ENCODE peak calls at places on chromosomes 11 and 22, in ten cellular contexts. Z is colonic mucosa, K is aorta, U is psoas muscle, R is neuronal stem cell, F is tibial artery, Q is heart right ventricle, X is fibroblast of lung, J is pancreas, T is ovary. A is an unnamed sample.
A peak's percentile ranks its signal among the peaks of the same experiment; 100 is the strongest.

GRCh38 chr11:113906038-113906437 is 1.4 kb downstream of the HTR3B start:
- DNase-seq in T (no peak), Z (peak; percentile 68), U (no peak), K (no peak), Q (no peak), J (no peak), X (peak; percentile 8), F (no peak), R (peak; percentile 24), A (no peak)

GRCh38 chr11:7544021-7544420 is 30.2 kb downstream of the PPFIBP2 start:
- DNase-seq in J (no peak), R (no peak), X (no peak), U (no peak), F (no peak), Z (no peak), K (no peak), T (no peak), Q (no peak), A (no peak)

GRCh38 chr11:26943636-26944035 is 50.3 kb upstream of the FIBIN start:
- DNase-seq in T (no peak), U (no peak), K (no peak), F (no peak), R (no peak), Z (no peak), X (no peak), Q (no peak), J (no peak), A (no peak)

GRCh38 chr22:38201718-38202436 is at the start of gene MAFF:
- DNase-seq in F (peak; percentile 98), Z (peak; percentile 98), U (peak; percentile 97), J (peak; percentile 99), X (peak; percentile 95), K (peak; percentile 98), Q (peak; percentile 95), T (peak; percentile 98), R (peak; percentile 95), A (peak; percentile 77)

GRCh38 chr11:128929468-128929867 is 13.2 kb downstream of the TP53AIP1 start:
- DNase-seq in U (no peak), J (no peak), K (peak; percentile 29), T (no peak), Z (no peak), X (no peak), Q (no peak), F (peak; percentile 33), R (no peak), A (no peak)

GRCh38 chr11:45471002-45471665 is 185.0 kb upstream of the SYT13 start:
- DNase-seq in Q (no peak), F (no peak), T (no peak), J (no peak), U (no peak), K (no peak), X (no peak), Z (no peak), R (no peak), A (no peak)

GRCh38 chr22:37951305-37951704 is 2.1 kb downstream of the C22orf23 start:
- DNase-seq in T (no peak), R (no peak), U (no peak), X (no peak), Q (no peak), F (no peak), Z (no peak), K (no peak), J (no peak), A (no peak)

GRCh38 chr22:39514373-39514973 is 5.9 kb upstream of the ATF4 start:
- DNase-seq in R (no peak), X (no peak), J (no peak), K (no peak), U (peak; percentile 64), Q (no peak), Z (peak; percentile 74), T (peak; percentile 55), F (no peak), A (no peak)

GRCh38 chr11:20397281-20397680 is 9.8 kb downstream of the PRMT3 start:
- DNase-seq in R (no peak), T (no peak), Q (no peak), Z (no peak), J (no peak), U (no peak), X (peak; percentile 48), K (no peak), F (no peak), A (no peak)

GRCh38 chr11:36078686-36079055 is 134.8 kb downstream of the LDLRAD3 start:
- DNase-seq in K (no peak), R (no peak), T (no peak), X (no peak), F (no peak), U (no peak), Z (no peak), Q (no peak), J (no peak), A (no peak)

DNA sequence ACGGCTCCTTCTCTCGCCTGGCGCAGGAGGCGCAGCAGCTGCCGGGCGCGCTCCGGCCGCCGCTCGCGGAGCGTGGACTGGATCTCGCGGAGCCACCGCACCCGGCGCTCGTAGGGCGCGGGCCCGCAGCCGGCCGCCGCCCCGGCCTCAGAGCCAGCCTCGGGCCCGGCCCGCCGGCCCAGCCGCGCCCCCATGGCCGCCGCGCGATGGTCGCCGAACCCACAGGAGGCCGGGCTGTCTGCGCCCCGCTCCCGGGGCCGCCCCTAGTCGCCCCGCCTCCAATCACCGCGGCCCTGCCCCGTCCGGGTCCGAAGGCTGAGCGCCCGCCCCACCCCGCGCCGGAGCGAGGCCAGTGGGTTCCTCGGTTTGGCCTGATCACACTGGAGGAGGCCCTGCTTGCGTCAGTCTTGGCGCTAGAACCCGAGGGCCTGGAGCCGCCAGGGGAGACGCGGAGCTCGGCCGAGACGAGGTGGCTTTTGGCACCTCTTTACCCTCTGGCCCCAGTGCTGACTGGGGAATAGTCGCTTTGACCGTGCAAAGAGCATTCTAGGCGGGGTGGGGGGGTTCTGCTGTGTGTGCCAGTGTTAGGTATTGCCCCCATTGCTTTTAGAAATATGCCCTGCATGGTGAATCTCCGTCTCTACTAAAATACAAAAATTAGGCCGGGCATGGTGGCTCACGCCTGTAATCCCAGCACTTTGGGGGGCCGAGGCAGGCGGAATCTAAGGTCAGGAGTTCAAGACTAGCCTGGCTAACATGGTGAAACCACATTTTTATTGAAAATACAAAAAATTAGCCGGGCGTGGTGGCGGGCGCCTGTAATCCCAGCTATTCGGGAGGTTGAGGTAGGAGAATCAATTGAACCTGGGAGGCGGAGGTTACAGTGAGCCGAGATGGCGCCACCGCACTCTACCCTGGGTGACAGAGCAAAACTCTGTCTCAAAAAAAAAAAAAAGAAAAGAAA is at the start of gene LRRC75B:
- DNase-seq in X (peak; percentile 84), R (peak; percentile 77), F (peak; percentile 95), K (peak; percentile 94), Q (peak; percentile 92), J (peak; percentile 93), T (peak; percentile 95), U (peak; percentile 91), Z (peak; percentile 96), A (peak; percentile 58)
- H3K27ac ChIP-seq in X (peak within 1 kb of the TSS; percentile 64), R (peak within 1 kb of the TSS; percentile 35), F (peak within 1 kb of the TSS; percentile 69), K (no peak within 1 kb of the TSS), Q (peak within 1 kb of the TSS; percentile 71), J (peak within 1 kb of the TSS; percentile 66), T (peak within 1 kb of the TSS; percentile 63), U (peak within 1 kb of the TSS; percentile 70), Z (peak within 1 kb of the TSS; percentile 61), A (no peak within 1 kb of the TSS)

DNA sequence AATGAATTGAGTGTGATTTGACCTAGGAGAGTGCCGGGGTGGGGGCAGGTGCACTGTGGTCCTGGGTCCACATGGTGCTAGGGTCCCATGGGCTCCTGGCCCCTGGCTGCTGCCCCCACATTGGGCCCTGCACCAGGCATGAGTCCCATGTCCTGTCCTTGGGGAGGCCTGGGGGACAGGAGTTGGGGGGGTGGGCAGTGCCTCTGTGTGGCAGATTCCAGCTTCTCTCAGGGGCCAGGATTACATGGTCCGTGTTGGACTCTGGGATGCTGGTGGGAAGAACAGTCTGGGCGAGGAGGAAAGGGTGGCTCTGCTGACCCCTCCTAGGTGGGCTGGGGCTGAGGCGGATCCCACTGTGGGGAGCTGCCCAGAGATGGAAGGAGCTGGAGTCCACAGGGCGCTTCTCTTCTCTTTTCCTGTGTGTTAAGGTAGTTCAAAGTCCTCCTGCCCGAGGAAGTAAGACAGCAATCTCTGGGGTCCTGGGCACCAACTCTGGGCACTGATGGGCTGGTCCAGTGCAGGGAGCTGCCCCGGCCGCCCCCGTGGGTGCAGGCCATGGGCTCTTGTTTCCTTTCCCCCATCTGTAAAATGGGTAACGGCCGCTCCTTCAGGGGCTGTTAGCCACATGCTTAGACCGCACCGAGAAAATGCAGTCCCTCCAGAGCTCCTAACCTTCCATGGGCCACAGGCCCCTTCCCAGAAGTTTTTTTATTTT is 19.8 kb downstream of the KCNQ1 start:
- DNase-seq in J (no peak), X (no peak), U (no peak), F (peak; percentile 25), R (no peak), Z (peak; percentile 18), K (no peak), Q (no peak), T (no peak), A (no peak)
- H3K4me1 ChIP-seq in J (peaks cover 50% of the 10 kb centered on the region), X (no peaks in the 10 kb centered on the region), U (no peaks in the 10 kb centered on the region), F (no peaks in the 10 kb centered on the region), R (peaks cover 4% of the 10 kb centered on the region), Z (peaks cover 10% of the 10 kb centered on the region), K (no peaks in the 10 kb centered on the region), Q (peaks cover 68% of the 10 kb centered on the region), T (no peaks in the 10 kb centered on the region), A (no peaks in the 10 kb centered on the region)

DNA sequence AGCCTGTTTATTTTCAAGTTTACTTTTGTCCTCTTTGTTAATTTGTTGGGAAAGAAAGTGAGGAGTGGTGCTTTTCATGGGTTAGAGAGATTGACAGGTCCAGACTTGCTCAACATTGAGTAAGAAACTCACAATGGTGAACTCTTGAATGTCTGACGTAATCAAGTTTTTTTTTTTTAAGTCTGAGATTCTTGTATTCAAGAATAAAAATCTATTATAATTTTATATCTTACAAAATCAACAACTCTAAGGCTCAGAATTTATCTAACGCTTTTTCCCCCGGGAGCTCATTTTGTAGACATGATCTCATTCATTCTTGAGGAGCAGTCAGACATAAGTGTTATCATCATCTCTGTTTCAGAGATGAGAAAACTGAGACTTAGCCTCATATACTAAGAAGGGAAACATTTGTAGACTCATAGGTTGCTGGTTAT is 39.1 kb upstream of the SPTBN2 start:
- DNase-seq in R (no peak), K (no peak), U (no peak), Q (no peak), F (no peak), X (peak; percentile 56), J (no peak), Z (no peak), T (no peak), A (no peak)
- H3K27ac ChIP-seq in R (no peak overlapping the region), K (no peak overlapping the region), U (no peak overlapping the region), Q (peak overlapping the region; percentile 6), F (no peak overlapping the region), X (no peak overlapping the region), J (no peak overlapping the region), Z (no peak overlapping the region), T (no peak overlapping the region), A (no peak overlapping the region)

DNA sequence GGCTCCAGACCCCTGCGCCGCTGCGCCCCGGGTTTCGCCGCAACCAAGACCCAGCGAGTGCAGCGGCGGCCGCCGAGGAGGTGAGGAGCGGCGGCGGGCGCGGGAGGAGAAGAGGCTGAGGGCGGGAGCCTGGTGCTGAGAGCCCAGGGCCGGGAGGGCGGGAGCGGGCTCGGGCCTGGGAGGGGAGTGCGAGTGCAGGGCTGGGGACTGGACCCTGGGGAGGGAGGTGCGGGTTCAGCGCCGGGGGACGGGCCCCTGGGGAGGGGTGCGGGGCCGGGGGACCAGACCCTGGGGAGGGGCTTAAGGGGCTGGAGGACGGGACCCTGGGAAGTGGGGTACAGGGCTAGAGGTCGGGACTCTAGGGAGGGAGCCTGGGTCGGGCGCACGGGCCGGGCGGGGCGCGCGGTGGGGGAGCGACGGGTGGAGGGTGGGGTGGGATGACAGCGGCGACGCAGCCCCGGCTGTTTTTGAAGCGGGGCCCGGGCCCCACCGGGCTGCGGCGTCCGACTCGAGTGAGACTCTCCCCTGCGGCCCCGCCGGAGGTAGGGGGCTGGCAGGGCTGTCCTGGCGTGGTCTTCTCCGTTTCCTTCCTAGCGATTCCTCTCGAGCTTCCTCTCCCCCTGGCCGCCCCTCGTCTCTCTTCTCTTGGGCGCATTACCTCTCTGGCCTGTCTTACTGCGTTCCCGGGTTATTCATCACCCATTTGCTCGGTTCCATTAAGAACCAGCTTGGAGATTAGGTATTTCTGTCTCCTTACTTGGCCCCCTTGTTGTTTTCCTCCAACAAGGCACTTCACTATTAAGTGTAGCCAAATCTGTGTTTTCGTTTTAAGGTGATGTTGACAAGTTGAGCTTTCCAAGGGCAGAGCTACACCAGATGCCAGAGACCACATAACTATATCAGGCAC is 745 bp downstream of the NUP50 start:
- DNase-seq in K (peak; percentile 55), Q (peak; percentile 40), F (peak; percentile 70), T (peak; percentile 63), R (peak; percentile 12), U (peak; percentile 37), Z (peak; percentile 45), J (peak; percentile 63), X (peak; percentile 33), A (no peak)
- H3K4me1 ChIP-seq in K (peaks cover 2% of the 10 kb centered on the region), Q (peaks cover 28% of the 10 kb centered on the region), F (peaks cover 14% of the 10 kb centered on the region), T (peaks cover 4% of the 10 kb centered on the region), R (peaks cover 4% of the 10 kb centered on the region), U (peaks cover 27% of the 10 kb centered on the region), Z (peaks cover 21% of the 10 kb centered on the region), J (peaks cover 22% of the 10 kb centered on the region), X (peaks cover 4% of the 10 kb centered on the region), A (no peaks in the 10 kb centered on the region)